ENCODE peak calls at places on chromosomes 1 and 21, in seven cellular contexts. One of them, this sample, is unnamed. For H3K27me3, the result is how much of the 10 kb centered on the place peaks cover.

GRCh38 chr1:89465201-89465600 is 59.4 kb upstream of the LRRC8B start:
- DNase-seq in HepG2: no peak
- DNase-seq in trophoblast cell: peak
- DNase-seq in Panc1: no peak
- DNase-seq in AG04450: no peak
- DNase-seq in H9: no peak
- DNase-seq in GM23248: no peak
- DNase-seq in this sample: no peak

GRCh38 chr1:180962178-180962577 is 49.5 kb downstream of the KIAA1614 start:
- DNase-seq in HepG2: no peak
- DNase-seq in trophoblast cell: no peak
- DNase-seq in Panc1: no peak
- DNase-seq in AG04450: no peak
- DNase-seq in H9: no peak
- DNase-seq in GM23248: peak
- DNase-seq in this sample: no peak

GRCh38 chr1:241615043-241615974 is 24.9 kb downstream of the CHML start:
- DNase-seq in HepG2: peak
- DNase-seq in trophoblast cell: no peak
- DNase-seq in Panc1: no peak
- DNase-seq in AG04450: no peak
- DNase-seq in H9: no peak
- DNase-seq in GM23248: no peak
- DNase-seq in this sample: no peak

GRCh38 chr1:109184657-109185056 is 29.1 kb upstream of the SARS1 start:
- DNase-seq in HepG2: no peak
- DNase-seq in trophoblast cell: no peak
- DNase-seq in Panc1: no peak
- DNase-seq in AG04450: no peak
- DNase-seq in H9: no peak
- DNase-seq in GM23248: no peak
- DNase-seq in this sample: no peak

GRCh38 chr1:30745156-30745833 is 12.3 kb downstream of the LAPTM5 start:
- DNase-seq in HepG2: peak
- DNase-seq in trophoblast cell: no peak
- DNase-seq in Panc1: no peak
- DNase-seq in AG04450: no peak
- DNase-seq in H9: no peak
- DNase-seq in GM23248: no peak
- DNase-seq in this sample: no peak

GRCh38 chr21:44800971-44801467 is 601 bp downstream of the UBE2G2 start:
- DNase-seq in HepG2: peak
- DNase-seq in trophoblast cell: peak
- DNase-seq in Panc1: no peak
- DNase-seq in AG04450: no peak
- DNase-seq in H9: no peak
- DNase-seq in GM23248: peak
- DNase-seq in this sample: no peak

GRCh38 chr1:1732381-1732780 is 8.2 kb upstream of the CDK11A start:
- DNase-seq in HepG2: no peak
- DNase-seq in trophoblast cell: no peak
- DNase-seq in Panc1: no peak
- DNase-seq in AG04450: no peak
- DNase-seq in H9: no peak
- DNase-seq in GM23248: no peak
- DNase-seq in this sample: no peak

GRCh38 chr1:232267092-232267836 is 362.7 kb downstream of the SIPA1L2 start:
- DNase-seq in HepG2: no peak
- DNase-seq in trophoblast cell: no peak
- DNase-seq in Panc1: no peak
- DNase-seq in AG04450: no peak
- DNase-seq in H9: no peak
- DNase-seq in GM23248: no peak
- DNase-seq in this sample: no peak

GRCh38 chr1:4010811-4011605 is 110.9 kb upstream of the C1orf174 start:
- DNase-seq in HepG2: no peak
- DNase-seq in trophoblast cell: no peak
- DNase-seq in Panc1: no peak
- DNase-seq in AG04450: no peak
- DNase-seq in H9: peak
- DNase-seq in GM23248: no peak
- DNase-seq in this sample: no peak

GRCh38 chr1:153849487-153850185 is 73.1 kb downstream of the GATAD2B start:
- DNase-seq in HepG2: no peak
- DNase-seq in trophoblast cell: no peak
- DNase-seq in Panc1: no peak
- DNase-seq in AG04450: no peak
- DNase-seq in H9: no peak
- DNase-seq in GM23248: no peak
- DNase-seq in this sample: peak

GRCh38 chr1:70387507-70387906 is 23.6 kb upstream of the CTH start:
- DNase-seq in HepG2: no peak
- DNase-seq in trophoblast cell: no peak
- DNase-seq in Panc1: no peak
- DNase-seq in AG04450: no peak
- DNase-seq in H9: no peak
- DNase-seq in GM23248: no peak
- DNase-seq in this sample: no peak

GRCh38 chr1:215402147-215402546 is 165.0 kb upstream of the KCTD3 start:
- DNase-seq in HepG2: no peak
- DNase-seq in trophoblast cell: no peak
- DNase-seq in Panc1: no peak
- DNase-seq in AG04450: no peak
- DNase-seq in H9: no peak
- DNase-seq in GM23248: no peak
- DNase-seq in this sample: no peak

GRCh38 chr1:85202092-85202863 is 1.5 kb upstream of the SYDE2 start:
- DNase-seq in HepG2: no peak
- DNase-seq in trophoblast cell: no peak
- DNase-seq in Panc1: no peak
- DNase-seq in AG04450: no peak
- DNase-seq in H9: no peak
- DNase-seq in GM23248: peak
- DNase-seq in this sample: no peak

GRCh38 chr1:213983589-213984386 is 4.0 kb upstream of the PROX1 start:
- DNase-seq in HepG2: no peak
- DNase-seq in trophoblast cell: no peak
- DNase-seq in Panc1: no peak
- DNase-seq in AG04450: no peak
- DNase-seq in H9: no peak
- DNase-seq in GM23248: no peak
- DNase-seq in this sample: peak

GRCh38 chr1:201599548-201599947 is 60.6 kb downstream of the NAV1 start:
- DNase-seq in HepG2: no peak
- DNase-seq in trophoblast cell: no peak
- DNase-seq in Panc1: no peak
- DNase-seq in AG04450: no peak
- DNase-seq in H9: no peak
- DNase-seq in GM23248: no peak
- DNase-seq in this sample: no peak

GRCh38 chr1:53739109-53739681 is at the start of gene GLIS1:
- DNase-seq in HepG2: peak
- DNase-seq in trophoblast cell: peak
- DNase-seq in Panc1: no peak
- DNase-seq in AG04450: no peak
- DNase-seq in H9: peak
- DNase-seq in GM23248: peak
- DNase-seq in this sample: peak

GRCh38 chr1:88731475-88731874 is 47.4 kb downstream of the PKN2 start:
- DNase-seq in HepG2: no peak
- DNase-seq in trophoblast cell: no peak
- DNase-seq in Panc1: peak
- DNase-seq in AG04450: peak
- DNase-seq in H9: no peak
- DNase-seq in GM23248: peak
- DNase-seq in this sample: no peak

GRCh38 chr1:16973215-16973614 is 7.2 kb downstream of the MFAP2 start:
- DNase-seq in HepG2: no peak
- DNase-seq in trophoblast cell: no peak
- DNase-seq in Panc1: no peak
- DNase-seq in AG04450: no peak
- DNase-seq in H9: no peak
- DNase-seq in GM23248: no peak
- DNase-seq in this sample: no peak

GRCh38 chr1:52348704-52349301 is 17.2 kb downstream of the CC2D1B start:
- DNase-seq in HepG2: no peak
- DNase-seq in trophoblast cell: peak
- DNase-seq in Panc1: no peak
- DNase-seq in AG04450: no peak
- DNase-seq in H9: peak
- DNase-seq in GM23248: peak
- DNase-seq in this sample: peak

GRCh38 chr1:243490147-243490546 is 234.3 kb downstream of the SDCCAG8 start:
- DNase-seq in HepG2: no peak
- DNase-seq in trophoblast cell: no peak
- DNase-seq in Panc1: no peak
- DNase-seq in AG04450: no peak
- DNase-seq in H9: no peak
- DNase-seq in GM23248: no peak
- DNase-seq in this sample: no peak

GRCh38 chr1:181396171-181396670 is 87.1 kb upstream of the CACNA1E start:
- DNase-seq in HepG2: no peak
- DNase-seq in trophoblast cell: no peak
- DNase-seq in Panc1: no peak
- DNase-seq in AG04450: no peak
- DNase-seq in H9: no peak
- DNase-seq in GM23248: no peak
- DNase-seq in this sample: no peak

GRCh38 chr1:110544753-110545152 is 25.8 kb upstream of the KCNA10 start:
- DNase-seq in HepG2: no peak
- DNase-seq in trophoblast cell: no peak
- DNase-seq in Panc1: no peak
- DNase-seq in AG04450: no peak
- DNase-seq in H9: no peak
- DNase-seq in GM23248: no peak
- DNase-seq in this sample: no peak

GRCh38 chr21:45545691-45546531 is 3.7 kb upstream of the SLC19A1 start:
- DNase-seq in HepG2: no peak
- DNase-seq in trophoblast cell: no peak
- DNase-seq in Panc1: no peak
- DNase-seq in AG04450: no peak
- DNase-seq in H9: peak
- DNase-seq in GM23248: no peak
- DNase-seq in this sample: peak

GRCh38 chr1:2258996-2259395 is 30.9 kb downstream of the SKI start:
- DNase-seq in HepG2: no peak
- DNase-seq in trophoblast cell: no peak
- DNase-seq in Panc1: no peak
- DNase-seq in AG04450: no peak
- DNase-seq in H9: no peak
- DNase-seq in GM23248: no peak
- DNase-seq in this sample: no peak

GRCh38 chr1:46757256-46757955 is 38.5 kb upstream of the EFCAB14 start:
- DNase-seq in HepG2: no peak
- DNase-seq in trophoblast cell: peak
- DNase-seq in Panc1: no peak
- DNase-seq in AG04450: no peak
- DNase-seq in H9: peak
- DNase-seq in GM23248: peak
- DNase-seq in this sample: peak

GRCh38 chr1:34876406-34876805 is 16.9 kb upstream of the SMIM12 start:
- DNase-seq in HepG2: no peak
- DNase-seq in trophoblast cell: no peak
- DNase-seq in Panc1: no peak
- DNase-seq in AG04450: no peak
- DNase-seq in H9: no peak
- DNase-seq in GM23248: no peak
- DNase-seq in this sample: no peak
- H3K27me3 ChIP-seq in HepG2: under half
- H3K27me3 ChIP-seq in trophoblast cell: under half
- H3K27me3 ChIP-seq in Panc1: under half
- H3K27me3 ChIP-seq in AG04450: under half
- H3K27me3 ChIP-seq in H9: under half
- H3K27me3 ChIP-seq in GM23248: half or more
- H3K27me3 ChIP-seq in this sample: under half

GRCh38 chr1:200036616-200037270 is 9.2 kb downstream of the NR5A2 start:
- DNase-seq in HepG2: no peak
- DNase-seq in trophoblast cell: no peak
- DNase-seq in Panc1: no peak
- DNase-seq in AG04450: no peak
- DNase-seq in H9: no peak
- DNase-seq in GM23248: no peak
- DNase-seq in this sample: no peak
- H3K27me3 ChIP-seq in HepG2: under half
- H3K27me3 ChIP-seq in trophoblast cell: half or more
- H3K27me3 ChIP-seq in Panc1: under half
- H3K27me3 ChIP-seq in AG04450: half or more
- H3K27me3 ChIP-seq in H9: under half
- H3K27me3 ChIP-seq in GM23248: half or more
- H3K27me3 ChIP-seq in this sample: half or more

GRCh38 chr1:184034761-184035379 is 2.7 kb downstream of the COLGALT2 start:
- DNase-seq in HepG2: peak
- DNase-seq in trophoblast cell: no peak
- DNase-seq in Panc1: no peak
- DNase-seq in AG04450: no peak
- DNase-seq in H9: no peak
- DNase-seq in GM23248: no peak
- DNase-seq in this sample: no peak

GRCh38 chr1:184033711-184034167 is 3.8 kb downstream of the COLGALT2 start:
- DNase-seq in HepG2: no peak
- DNase-seq in trophoblast cell: no peak
- DNase-seq in Panc1: no peak
- DNase-seq in AG04450: no peak
- DNase-seq in H9: no peak
- DNase-seq in GM23248: peak
- DNase-seq in this sample: no peak

GRCh38 chr1:184032306-184033135 is 5.0 kb downstream of the COLGALT2 start:
- DNase-seq in HepG2: no peak
- DNase-seq in trophoblast cell: no peak
- DNase-seq in Panc1: no peak
- DNase-seq in AG04450: no peak
- DNase-seq in H9: no peak
- DNase-seq in GM23248: no peak
- DNase-seq in this sample: no peak

GRCh38 chr1:184031127-184032107 is 6.1 kb downstream of the COLGALT2 start:
- DNase-seq in HepG2: no peak
- DNase-seq in trophoblast cell: no peak
- DNase-seq in Panc1: no peak
- DNase-seq in AG04450: no peak
- DNase-seq in H9: no peak
- DNase-seq in GM23248: no peak
- DNase-seq in this sample: no peak

GRCh38 chr1:184033136-184033469 is 4.4 kb downstream of the COLGALT2 start:
- DNase-seq in HepG2: no peak
- DNase-seq in trophoblast cell: no peak
- DNase-seq in Panc1: no peak
- DNase-seq in AG04450: no peak
- DNase-seq in H9: no peak
- DNase-seq in GM23248: no peak
- DNase-seq in this sample: no peak
- H3K27me3 ChIP-seq in HepG2: under half
- H3K27me3 ChIP-seq in trophoblast cell: under half
- H3K27me3 ChIP-seq in Panc1: under half
- H3K27me3 ChIP-seq in AG04450: under half
- H3K27me3 ChIP-seq in H9: under half
- H3K27me3 ChIP-seq in GM23248: under half
- H3K27me3 ChIP-seq in this sample: under half

DNA sequence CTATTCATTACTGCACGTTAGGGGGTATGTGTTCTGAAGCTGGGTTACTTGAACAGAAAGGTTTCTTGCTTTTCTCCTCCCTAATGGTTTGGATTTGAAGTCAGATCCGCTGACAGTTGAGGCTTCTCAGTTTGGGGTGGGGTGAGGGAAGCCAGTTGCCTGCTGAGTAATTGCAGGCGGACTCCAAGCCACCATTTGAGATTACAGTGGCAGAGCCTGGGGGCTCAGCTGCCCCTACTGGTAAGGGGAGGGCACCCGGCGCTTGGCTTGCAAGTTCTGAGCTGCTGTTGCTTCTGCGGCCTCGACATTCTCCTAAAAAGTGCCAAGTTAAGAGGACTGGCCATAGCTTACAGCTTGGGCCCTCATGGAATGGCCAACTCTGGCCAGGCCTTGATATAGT is 2.0 kb downstream of the GRHL3 start:
- DNase-seq in HepG2: no peak
- DNase-seq in trophoblast cell: no peak
- DNase-seq in Panc1: no peak
- DNase-seq in AG04450: no peak
- DNase-seq in H9: no peak
- DNase-seq in GM23248: no peak
- DNase-seq in this sample: no peak
- H3K27me3 ChIP-seq in HepG2: under half
- H3K27me3 ChIP-seq in trophoblast cell: under half
- H3K27me3 ChIP-seq in Panc1: under half
- H3K27me3 ChIP-seq in AG04450: under half
- H3K27me3 ChIP-seq in H9: under half
- H3K27me3 ChIP-seq in GM23248: under half
- H3K27me3 ChIP-seq in this sample: under half